ENCODE peak calls at places on chromosomes 6 and 20, in five cellular contexts. L is HCT116, J is neural progenitor cell, Q is PC-9, C is endothelial cell of umbilical vein. N is an unnamed sample. For H3K36me3, the result is how much of the 10 kb centered on the place peaks cover.

GRCh38 chr6:111809264-111809663 is 64.0 kb downstream of the FYN start:
- DNase-seq in L (no peak), J (no peak), Q (no peak), C (no peak), N (no peak)

GRCh38 chr20:24045621-24046020 is 57.0 kb upstream of the GGTLC1 start:
- DNase-seq in L (no peak), C (no peak), J (no peak), Q (no peak), N (no peak)

GRCh38 chr20:4366076-4366475 is 350.7 kb upstream of the RNF24 start:
- DNase-seq in J (no peak), L (no peak), Q (no peak), C (no peak), N (no peak)

GRCh38 chr6:36888654-36889481 is 3.1 kb downstream of the C6orf89 start:
- DNase-seq in C (no peak), Q (no peak), J (no peak), L (no peak), N (no peak)

GRCh38 chr6:22320750-22321149 is 23.9 kb upstream of the PRL start:
- DNase-seq in L (peak), J (no peak), C (peak), Q (peak), N (no peak)

GRCh38 chr6:21634582-21634981 is 41.0 kb downstream of the SOX4 start:
- DNase-seq in Q (peak), J (no peak), L (no peak), C (peak), N (no peak)

GRCh38 chr20:11716945-11717248 is 200.8 kb upstream of the BTBD3 start:
- DNase-seq in J (no peak), L (no peak), C (no peak), Q (no peak), N (no peak)

GRCh38 chr6:80161438-80161837 is 55.0 kb downstream of the BCKDHB start:
- DNase-seq in Q (no peak), J (peak), C (no peak), L (no peak), N (no peak)

GRCh38 chr20:10218536-10219451 is at the start of gene SNAP25:
- DNase-seq in C (peak), Q (no peak), J (peak), L (peak), N (no peak)

GRCh38 chr20:18225652-18226051 is 62.7 kb upstream of the ZNF133 start:
- DNase-seq in Q (no peak), L (no peak), C (peak), J (no peak), N (no peak)

GRCh38 chr20:47334022-47334551 is 22.4 kb downstream of the ZMYND8 start:
- DNase-seq in L (no peak), C (peak), Q (peak), J (no peak), N (no peak)

GRCh38 chr6:3977875-3978711 is 100.8 kb downstream of the FAM217A start:
- DNase-seq in L (peak), C (peak), Q (peak), J (peak), N (peak)

GRCh38 chr20:11755071-11755881 is 162.4 kb upstream of the BTBD3 start:
- DNase-seq in Q (no peak), J (peak), C (peak), L (no peak), N (no peak)

GRCh38 chr6:144284753-144285547 is at the start of gene UTRN:
- DNase-seq in C (peak), J (peak), L (no peak), Q (peak), N (no peak)

GRCh38 chr6:128527375-128527774 is 7.0 kb upstream of the PTPRK start:
- DNase-seq in Q (peak), L (no peak), C (no peak), J (no peak), N (no peak)

GRCh38 chr6:162178266-162178665 is 549.3 kb downstream of the PRKN start:
- DNase-seq in C (no peak), J (no peak), Q (no peak), L (no peak), N (no peak)

GRCh38 chr6:144659202-144659731 is 374.1 kb downstream of the UTRN start:
- DNase-seq in L (no peak), J (peak), C (peak), Q (no peak), N (no peak)

GRCh38 chr6:110731196-110731595 is 84.1 kb downstream of the CDK19 start:
- DNase-seq in J (no peak), Q (no peak), L (no peak), C (no peak), N (no peak)

GRCh38 chr6:65745614-65746013 is 38.6 kb upstream of the EYS start:
- DNase-seq in C (no peak), L (no peak), J (no peak), Q (no peak), N (no peak)

GRCh38 chr6:100998111-100998510 is 117.0 kb upstream of the ASCC3 start:
- DNase-seq in C (no peak), Q (no peak), J (no peak), L (no peak), N (no peak)

GRCh38 chr20:45041464-45042337 is 59.2 kb downstream of the KCNS1 start:
- DNase-seq in J (no peak), L (peak), C (peak), Q (peak), N (no peak)

GRCh38 chr6:2862712-2863174 is 21.1 kb upstream of the SERPINB1 start:
- DNase-seq in C (no peak), Q (no peak), J (no peak), L (no peak), N (peak)

GRCh38 chr6:67888546-67888885 is 746.6 kb upstream of the ADGRB3 start:
- DNase-seq in Q (no peak), J (no peak), L (no peak), C (no peak), N (no peak)

GRCh38 chr6:149484733-149485700 is at the start of gene ZC3H12D:
- DNase-seq in C (no peak), Q (peak), L (peak), J (peak), N (peak)

GRCh38 chr20:37222086-37222485 is 39.5 kb downstream of the GHRH start:
- DNase-seq in Q (no peak), L (no peak), C (no peak), J (no peak), N (no peak)

GRCh38 chr6:91057689-91058088 is 470.8 kb upstream of the MAP3K7 start:
- DNase-seq in C (no peak), J (no peak), L (no peak), Q (no peak), N (no peak)

GRCh38 chr6:41818271-41819054 is 31.0 kb downstream of the TOMM6 start:
- DNase-seq in C (peak), J (no peak), Q (no peak), L (no peak), N (no peak)

GRCh38 chr6:85006362-85006761 is 242.0 kb upstream of the TBX18 start:
- DNase-seq in Q (no peak), L (no peak), C (peak), J (peak), N (no peak)

GRCh38 chr6:41706876-41707564 is 28.4 kb downstream of the TFEB start:
- DNase-seq in J (no peak), C (no peak), L (no peak), Q (no peak), N (peak)

GRCh38 chr6:92337571-92337970 is 1081.8 kb downstream of the EPHA7 start:
- DNase-seq in J (no peak), L (no peak), C (no peak), Q (no peak), N (no peak)

GRCh38 chr6:134177753-134178229 is 125.4 kb upstream of the SLC2A12 start:
- DNase-seq in J (no peak), L (no peak), C (no peak), Q (peak), N (no peak)

GRCh38 chr6:27293436-27294152 is 18.5 kb downstream of the POM121L2 start:
- DNase-seq in L (peak), C (no peak), Q (peak), J (peak), N (no peak)

GRCh38 chr6:121055572-121056163 is 278.6 kb downstream of the TBC1D32 start:
- DNase-seq in C (peak), J (peak), L (peak), Q (no peak), N (peak)

GRCh38 chr20:2865630-2866029 is 7.7 kb upstream of the PTPRA start:
- DNase-seq in L (no peak), J (no peak), C (no peak), Q (no peak), N (peak)

GRCh38 chr20:47311967-47312681 is 44.4 kb downstream of the ZMYND8 start:
- DNase-seq in L (no peak), J (no peak), C (no peak), Q (no peak), N (no peak)

DNA sequence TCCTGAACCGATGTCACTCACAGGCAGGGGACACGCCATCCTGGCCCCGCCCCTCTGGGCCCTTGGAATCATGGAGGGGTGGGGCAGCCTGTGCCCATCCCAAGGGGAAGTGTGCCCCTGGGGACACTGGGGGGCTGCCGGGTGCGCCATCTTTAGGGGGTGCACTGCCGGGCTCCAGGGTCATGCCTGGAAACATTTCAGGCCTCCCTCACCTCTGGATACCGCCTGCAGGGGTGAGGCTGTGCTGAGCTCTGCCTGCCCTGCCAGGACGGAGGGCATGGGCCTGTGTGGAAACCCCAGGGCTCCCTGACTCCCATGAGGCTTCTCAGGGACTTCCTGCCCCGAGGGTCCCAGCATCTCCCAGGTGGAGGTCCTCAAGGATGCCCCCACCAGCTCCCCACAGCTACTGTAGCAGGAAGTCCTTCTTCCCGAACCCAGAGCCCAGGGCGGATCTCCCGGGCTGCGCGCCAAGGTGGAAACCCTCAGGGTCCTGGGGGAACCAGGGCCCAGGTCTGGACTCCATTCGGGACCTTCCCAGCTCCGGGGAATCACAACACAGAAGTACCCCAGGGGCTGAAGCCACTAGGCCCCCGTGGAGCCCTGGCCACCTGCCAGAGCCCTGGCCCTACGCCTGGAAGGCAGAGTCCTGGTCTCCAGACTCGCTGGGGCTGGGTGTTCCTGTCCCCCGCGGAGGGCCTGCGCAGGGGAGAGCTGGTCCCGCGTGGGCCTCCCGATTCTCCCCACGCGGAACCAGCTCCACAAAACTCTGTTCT is 15.6 kb downstream of the CHRNA4 start:
- DNase-seq in L (no peak), J (no peak), Q (no peak), C (no peak), N (no peak)
- H3K4me3 ChIP-seq in L (no peak), J (no peak), Q (no peak), C (no peak), N (no peak)

DNA sequence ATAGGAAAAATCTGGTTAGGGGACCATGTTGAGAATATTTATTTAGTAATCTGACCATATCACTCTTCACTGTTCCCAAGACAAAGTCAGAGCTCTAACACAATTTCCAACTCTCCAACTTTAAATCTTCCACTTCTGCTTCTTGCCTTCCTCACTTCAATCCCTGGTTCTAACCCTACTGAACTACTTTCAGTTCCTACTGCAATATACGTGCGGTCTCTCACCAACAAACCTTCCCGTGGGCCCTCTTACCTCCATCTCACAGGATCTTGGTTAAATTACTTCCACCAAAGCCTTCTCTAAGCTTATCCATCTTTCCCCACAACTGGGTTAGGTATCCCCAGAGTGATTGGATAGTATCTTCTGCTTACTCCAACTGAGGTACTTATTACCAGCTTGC is 8.0 kb downstream of the EIF2S2 start:
- DNase-seq in C (no peak), J (no peak), L (no peak), Q (no peak), N (no peak)
- H3K36me3 ChIP-seq in C (under half), J (under half), L (under half), Q (half or more), N (half or more)

DNA sequence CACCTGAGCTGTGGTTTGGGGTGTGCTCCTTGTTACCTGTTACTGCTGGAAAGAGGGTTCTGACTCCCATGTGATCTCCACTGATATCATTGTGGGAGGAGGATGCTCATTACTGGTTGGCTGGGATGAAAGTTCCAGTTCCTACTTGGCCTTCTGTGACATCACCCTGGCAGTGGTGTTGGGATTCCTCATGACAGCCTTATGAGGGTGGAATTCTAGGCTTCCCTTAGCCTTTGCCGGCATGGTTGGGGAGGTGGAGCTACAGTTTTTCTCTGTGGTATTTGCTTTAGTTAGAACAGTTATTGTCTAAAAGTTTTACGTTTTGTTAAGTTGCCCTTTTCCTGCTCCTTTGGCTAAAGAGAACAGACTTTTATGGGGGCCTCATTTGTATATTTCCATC is 112.1 kb downstream of the AFG1L start:
- DNase-seq in L (no peak), Q (no peak), J (no peak), C (no peak), N (no peak)
- H2AFZ ChIP-seq in L (no peak), Q (no peak), J (no peak), C (no peak), N (no peak)

DNA sequence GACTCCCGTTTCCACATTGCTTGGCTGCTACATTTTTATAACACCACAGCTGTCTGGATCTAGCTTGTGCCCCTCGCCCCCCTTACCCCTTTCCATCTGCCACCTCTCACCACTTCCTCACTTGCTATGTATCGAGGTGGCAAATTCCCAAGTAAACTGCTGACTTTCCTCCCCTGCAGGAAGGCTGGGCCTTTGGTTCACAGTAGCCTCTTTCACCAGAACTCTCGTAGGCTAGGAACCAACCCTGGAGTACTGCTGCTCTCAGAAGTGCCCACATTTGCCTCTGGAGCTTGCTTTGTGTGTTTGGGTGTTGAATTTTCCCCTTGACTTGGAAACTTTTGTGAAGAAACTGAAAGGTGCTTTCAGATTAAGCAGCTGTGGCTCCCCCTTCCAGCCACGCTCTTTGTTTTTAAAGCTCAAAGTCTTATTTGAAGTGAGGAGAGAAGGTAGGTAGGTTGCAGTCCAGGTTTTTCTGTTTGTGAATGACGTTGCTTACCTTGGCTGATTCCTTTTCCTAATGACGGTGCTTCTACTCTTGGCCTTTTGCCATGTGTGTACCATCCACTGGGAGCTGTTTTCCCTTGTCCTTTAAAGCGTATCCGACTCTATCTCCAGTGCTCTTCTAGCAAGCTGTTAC is 90.4 kb downstream of the CARMIL1 start:
- DNase-seq in L (no peak), Q (no peak), J (peak), C (no peak), N (peak)
- H3K4me3 ChIP-seq in L (no peak), Q (no peak), J (no peak), C (no peak), N (peak)

GRCh38 chr6:125206389-125206788 is 52.8 kb downstream of the TPD52L1 start:
- DNase-seq in C (no peak), Q (no peak), J (no peak), L (no peak), N (no peak)

GRCh38 chr6:125207956-125208355 is 54.4 kb downstream of the TPD52L1 start:
- DNase-seq in Q (no peak), L (no peak), J (no peak), C (no peak), N (no peak)

GRCh38 chr6:125211352-125211751 is 57.8 kb downstream of the TPD52L1 start:
- DNase-seq in Q (no peak), J (no peak), L (no peak), C (no peak), N (no peak)

GRCh38 chr6:125210667-125211066 is 57.1 kb downstream of the TPD52L1 start:
- DNase-seq in L (no peak), J (no peak), Q (no peak), C (no peak), N (no peak)

DNA sequence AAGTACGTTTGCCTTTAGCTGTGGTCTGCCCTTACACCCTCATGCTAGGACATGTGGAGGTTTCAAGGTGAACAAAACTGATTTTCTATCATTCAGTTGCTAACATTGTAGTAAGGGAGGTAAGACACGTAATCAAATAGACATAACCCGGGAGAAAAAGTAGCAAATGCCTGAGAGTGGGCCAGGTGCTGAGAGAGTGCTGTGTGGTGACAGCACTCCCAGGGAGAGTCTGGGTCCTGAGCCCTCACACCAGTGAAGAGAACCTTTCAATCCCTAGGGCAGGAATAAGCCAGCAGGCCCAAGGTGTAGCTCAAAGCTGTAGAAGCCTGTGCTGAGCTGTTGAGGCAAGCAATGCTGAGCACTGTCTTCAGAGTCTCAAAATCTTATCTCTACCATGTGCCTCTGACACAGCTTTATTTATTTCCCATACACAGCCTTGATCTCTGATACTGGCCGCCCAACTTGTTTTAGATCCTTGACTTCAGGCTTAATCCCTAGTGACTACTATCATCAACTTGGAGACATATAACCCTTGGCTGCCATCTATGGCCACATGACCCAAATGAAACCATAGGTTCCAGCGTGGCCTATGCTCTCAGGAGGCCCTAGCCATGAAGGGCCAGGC is 55.2 kb downstream of the TPD52L1 start:
- DNase-seq in L (no peak), Q (no peak), C (no peak), J (no peak), N (no peak)
- H3K36me3 ChIP-seq in L (under half), Q (under half), C (under half), J (under half), N (under half)